ENCODE peak calls at places on chromosomes 4 and X, in seven cellular contexts. F is stomach; J is fibroblast of the aortic adventitia; G is CD8-positive, alpha-beta T cell; Q is A549; B is thoracic aorta; A is tibial artery. E is an unnamed sample.

GRCh38 chr4:88880501-88881226 is 176.3 kb downstream of the FAM13A start:
- DNase-seq in Q (no peak), A (no peak), B (no peak), G (no peak), J (no peak), F (no peak), E (no peak)

GRCh38 chr4:15717647-15718416 is 15.0 kb downstream of the BST1 start:
- DNase-seq in G (no peak), A (no peak), F (no peak), B (no peak), J (no peak), Q (no peak), E (no peak)

GRCh38 chr4:155566241-155566823 is 100.3 kb upstream of the GUCY1A1 start:
- DNase-seq in A (no peak), B (no peak), Q (no peak), F (no peak), J (peak), G (no peak), E (no peak)

GRCh38 chrX:102651968-102652744 is 873 bp downstream of the GPRASP1 start:
- DNase-seq in G (peak), J (peak), B (no peak), Q (peak), A (peak), F (no peak), E (no peak)

GRCh38 chr4:78864405-78865024 is 74.7 kb downstream of the PAQR3 start:
- DNase-seq in Q (peak), G (no peak), J (peak), B (no peak), A (no peak), F (no peak), E (peak)

GRCh38 chr4:86564795-86565194 is 29.3 kb upstream of the PTPN13 start:
- DNase-seq in G (no peak), B (no peak), J (no peak), F (no peak), A (no peak), Q (no peak), E (no peak)

GRCh38 chrX:49879656-49880277 is 483 bp downstream of the USP27X start:
- DNase-seq in F (no peak), A (no peak), B (no peak), G (no peak), J (no peak), Q (peak), E (no peak)

GRCh38 chr4:183322326-183322725 is at the start of gene CLDN24:
- DNase-seq in G (no peak), A (no peak), Q (no peak), B (no peak), J (no peak), F (no peak), E (no peak)

GRCh38 chr4:40333921-40334352 is 1.2 kb upstream of the CHRNA9 start:
- DNase-seq in Q (peak), A (no peak), G (no peak), F (no peak), B (no peak), J (peak), E (no peak)

GRCh38 chr4:173403051-173403450 is 4.1 kb upstream of the SCRG1 start:
- DNase-seq in J (peak), G (no peak), A (no peak), Q (no peak), B (no peak), F (no peak), E (no peak)

GRCh38 chr4:140469806-140470733 is 28.0 kb downstream of the MGAT4D start:
- DNase-seq in Q (no peak), B (no peak), F (no peak), G (no peak), J (no peak), A (no peak), E (no peak)

GRCh38 chrX:72308566-72309296 is 3.0 kb upstream of the CITED1 start:
- DNase-seq in F (peak), G (no peak), J (peak), Q (peak), B (no peak), A (peak), E (peak)

GRCh38 chr4:2069161-2069971 is 10.2 kb downstream of the NAT8L start:
- DNase-seq in F (no peak), B (no peak), Q (no peak), G (no peak), J (no peak), A (no peak), E (no peak)

GRCh38 chr4:27293831-27294230 is 433.2 kb downstream of the STIM2 start:
- DNase-seq in G (no peak), Q (no peak), J (no peak), B (no peak), F (no peak), A (no peak), E (no peak)

GRCh38 chrX:69615323-69615722 is 590 bp upstream of the EDA start:
- DNase-seq in A (no peak), J (no peak), F (no peak), Q (no peak), G (no peak), B (no peak), E (no peak)

GRCh38 chrX:16603822-16604221 is 46.1 kb upstream of the S100G start:
- DNase-seq in G (no peak), B (no peak), A (no peak), J (no peak), Q (no peak), F (no peak), E (no peak)

GRCh38 chrX:108270280-108270679 is 167.9 kb downstream of the COL4A6 start:
- DNase-seq in Q (no peak), F (no peak), G (no peak), J (no peak), A (no peak), B (no peak), E (no peak)

GRCh38 chrX:26778320-26778888 is 562.4 kb downstream of the MAGEB5 start:
- DNase-seq in A (no peak), B (no peak), G (no peak), J (no peak), F (no peak), Q (no peak), E (no peak)

GRCh38 chr4:98377626-98378025 is 116.4 kb downstream of the RAP1GDS1 start:
- DNase-seq in Q (no peak), A (no peak), F (no peak), B (no peak), G (no peak), J (peak), E (peak)

GRCh38 chrX:147079457-147079856 is 264.9 kb upstream of the CXorf51A start:
- DNase-seq in A (no peak), Q (no peak), B (no peak), J (no peak), F (no peak), G (no peak), E (no peak)

GRCh38 chr4:20675786-20676185 is 24.5 kb upstream of the PACRGL start:
- DNase-seq in J (no peak), B (no peak), G (no peak), A (no peak), F (no peak), Q (no peak), E (no peak)

GRCh38 chr4:88865466-88865865 is 167.8 kb upstream of the NAP1L5 start:
- DNase-seq in A (no peak), G (no peak), B (no peak), J (no peak), F (no peak), Q (no peak), E (no peak)

GRCh38 chr4:85496933-85497332 is 22.0 kb downstream of the ARHGAP24 start:
- DNase-seq in F (no peak), J (peak), A (no peak), B (no peak), Q (no peak), G (no peak), E (no peak)

GRCh38 chr4:40514409-40515025 is 115.1 kb downstream of the RBM47 start:
- DNase-seq in G (no peak), A (no peak), B (no peak), F (peak), J (no peak), Q (no peak), E (no peak)

GRCh38 chr4:6326312-6327060 is 56.8 kb downstream of the WFS1 start:
- DNase-seq in G (no peak), Q (no peak), B (no peak), A (no peak), F (no peak), J (no peak), E (no peak)

GRCh38 chr4:187204389-187204920 is 480.8 kb upstream of the FAT1 start:
- DNase-seq in G (no peak), A (no peak), B (no peak), Q (no peak), F (no peak), J (no peak), E (no peak)

GRCh38 chr4:40621592-40622512 is 7.8 kb downstream of the RBM47 start:
- DNase-seq in B (no peak), A (peak), Q (peak), J (peak), F (peak), G (no peak), E (peak)

GRCh38 chr4:1766336-1767057 is 26.6 kb upstream of the FGFR3 start:
- DNase-seq in F (no peak), G (no peak), Q (peak), J (no peak), A (no peak), B (no peak), E (no peak)

GRCh38 chr4:123621072-123621705 is 224.6 kb downstream of the SPRY1 start:
- DNase-seq in B (no peak), J (peak), A (peak), F (no peak), Q (no peak), G (no peak), E (no peak)

GRCh38 chr4:41122775-41123174 is 91.6 kb downstream of the APBB2 start:
- DNase-seq in Q (no peak), B (no peak), A (no peak), G (no peak), F (no peak), J (no peak), E (no peak)

GRCh38 chrX:50725310-50725709 is 88.7 kb downstream of the SHROOM4 start:
- DNase-seq in J (no peak), F (no peak), A (no peak), B (no peak), G (no peak), Q (no peak), E (no peak)

GRCh38 chr4:119138046-119138445 is 2.4 kb downstream of the MYOZ2 start:
- DNase-seq in G (no peak), F (no peak), B (no peak), A (no peak), Q (no peak), J (peak), E (no peak)

GRCh38 chr4:119136541-119136940 is 909 bp downstream of the MYOZ2 start:
- DNase-seq in Q (no peak), A (no peak), B (no peak), G (no peak), F (no peak), J (peak), E (no peak)

GRCh38 chr4:119142837-119143236 is 7.2 kb downstream of the MYOZ2 start:
- DNase-seq in Q (no peak), F (no peak), B (no peak), G (no peak), A (no peak), J (no peak), E (no peak)

GRCh38 chr4:119139822-119140252 is 4.2 kb downstream of the MYOZ2 start:
- DNase-seq in J (no peak), G (no peak), A (no peak), F (no peak), Q (no peak), B (no peak), E (no peak)

DNA sequence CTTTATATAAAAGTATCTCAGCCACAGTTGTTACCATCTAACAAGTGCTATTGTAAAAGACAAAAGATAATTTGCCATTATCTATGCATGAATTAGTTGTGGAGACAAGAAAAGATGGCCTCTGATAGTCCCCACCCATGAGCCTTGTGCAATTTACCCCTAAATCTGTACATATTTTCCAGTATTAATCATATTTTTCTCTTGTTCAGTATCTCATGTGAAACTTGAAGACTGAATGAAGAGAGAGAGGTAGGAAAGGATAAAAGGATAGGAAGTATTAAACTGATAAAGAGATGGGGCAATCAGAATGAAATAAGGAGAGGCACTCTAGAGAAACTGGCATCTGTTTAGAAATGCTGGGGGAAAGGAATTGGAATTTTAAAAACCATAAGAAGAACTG is 3.7 kb downstream of the MYOZ2 start:
- DNase-seq in G (no peak), A (no peak), J (peak), Q (no peak), F (no peak), B (no peak), E (no peak)
- H3K4me3 ChIP-seq in G (peak), A (no peak), J (no peak), Q (no peak), F (no peak), B (no peak), E (no peak)

GRCh38 chr4:125315571-125316390 is 1.0 kb downstream of the FAT4 start:
- DNase-seq in B (no peak), Q (peak), F (peak), G (no peak), J (peak), A (no peak), E (peak)
- TF ChIP-seq CTCF in B (peak), Q (no peak), F (no peak), G (no peak), J (peak), A (no peak), E (no peak)

GRCh38 chr4:55530167-55530566 is 16.5 kb downstream of the CLOCK start:
- DNase-seq in J (no peak), G (no peak), A (no peak), F (no peak), B (no peak), Q (no peak), E (no peak)

GRCh38 chr4:55524844-55525571 is 21.7 kb downstream of the CLOCK start:
- DNase-seq in J (peak), B (no peak), G (no peak), Q (no peak), F (no peak), A (no peak), E (no peak)

GRCh38 chr4:55534306-55534705 is 12.4 kb downstream of the CLOCK start:
- DNase-seq in B (no peak), G (no peak), A (no peak), F (no peak), J (no peak), Q (no peak), E (no peak)

DNA sequence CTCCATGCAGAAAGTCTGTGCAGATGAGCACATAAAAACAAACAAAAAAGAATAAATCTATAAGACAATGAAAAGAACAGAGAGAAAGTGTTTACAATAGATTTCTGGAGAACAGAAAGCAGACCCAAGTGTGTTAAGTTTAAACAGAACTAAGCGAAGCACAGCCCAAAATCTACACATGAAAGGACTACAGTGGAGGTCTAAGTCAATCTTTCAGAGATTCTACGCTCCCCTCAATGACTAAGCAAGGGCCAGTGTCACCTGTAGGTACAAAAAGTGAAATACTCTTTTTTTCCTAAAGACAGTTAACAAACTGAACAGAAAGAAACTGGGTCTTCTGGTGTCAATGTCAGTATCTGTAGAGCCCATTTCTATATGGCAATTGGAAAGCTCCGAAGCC is 18.2 kb downstream of the CLOCK start:
- DNase-seq in F (no peak), A (no peak), Q (no peak), J (no peak), G (no peak), B (no peak), E (no peak)
- H3K4me3 ChIP-seq in F (no peak), A (no peak), Q (no peak), J (no peak), G (no peak), B (no peak), E (no peak)

GRCh38 chrX:46278591-46278990 is 266.6 kb downstream of the ZNF674 start:
- DNase-seq in J (no peak), Q (no peak), A (no peak), F (no peak), B (no peak), G (no peak), E (no peak)

GRCh38 chrX:46279925-46280313 is 265.3 kb downstream of the ZNF674 start:
- DNase-seq in J (peak), Q (no peak), B (no peak), A (no peak), G (no peak), F (no peak), E (no peak)

DNA sequence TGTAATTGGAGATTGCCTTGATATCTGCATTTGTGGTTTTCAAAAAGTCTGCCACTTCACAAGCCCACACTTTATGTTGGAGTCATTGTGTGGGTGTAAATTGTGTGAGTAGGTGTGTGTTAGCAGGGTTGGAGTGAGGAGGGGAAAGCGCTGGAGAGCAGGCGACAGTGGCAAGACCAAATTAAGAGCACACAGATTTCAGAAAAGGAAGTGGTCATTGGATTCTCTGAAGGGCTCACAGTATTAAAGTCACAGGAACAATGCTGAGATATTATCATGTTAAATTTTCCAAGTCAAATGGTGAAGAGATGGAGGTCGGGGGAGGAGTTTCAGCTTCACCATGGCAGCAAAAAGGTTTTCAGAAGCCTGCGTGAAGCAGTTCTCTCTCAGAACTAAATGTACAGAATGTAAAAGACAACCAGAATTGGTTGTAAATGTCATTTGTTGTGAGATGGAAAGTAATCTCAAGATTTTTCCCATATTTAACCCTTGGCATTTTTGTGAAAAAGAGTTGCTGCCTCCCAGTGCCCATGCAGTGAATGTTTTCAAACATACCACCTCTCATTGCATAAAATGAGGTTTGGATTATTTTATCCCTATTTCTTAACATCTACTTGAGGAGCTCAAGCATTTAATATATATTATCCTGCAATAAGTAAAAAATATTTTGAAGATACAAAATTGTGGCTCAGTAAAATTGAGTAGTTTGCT is 265.9 kb downstream of the ZNF674 start:
- DNase-seq in F (no peak), B (no peak), J (peak), G (no peak), A (no peak), Q (no peak), E (no peak)
- TF ChIP-seq CTCF in F (no peak), B (no peak), J (peak), G (no peak), A (no peak), Q (peak), E (no peak)

DNA sequence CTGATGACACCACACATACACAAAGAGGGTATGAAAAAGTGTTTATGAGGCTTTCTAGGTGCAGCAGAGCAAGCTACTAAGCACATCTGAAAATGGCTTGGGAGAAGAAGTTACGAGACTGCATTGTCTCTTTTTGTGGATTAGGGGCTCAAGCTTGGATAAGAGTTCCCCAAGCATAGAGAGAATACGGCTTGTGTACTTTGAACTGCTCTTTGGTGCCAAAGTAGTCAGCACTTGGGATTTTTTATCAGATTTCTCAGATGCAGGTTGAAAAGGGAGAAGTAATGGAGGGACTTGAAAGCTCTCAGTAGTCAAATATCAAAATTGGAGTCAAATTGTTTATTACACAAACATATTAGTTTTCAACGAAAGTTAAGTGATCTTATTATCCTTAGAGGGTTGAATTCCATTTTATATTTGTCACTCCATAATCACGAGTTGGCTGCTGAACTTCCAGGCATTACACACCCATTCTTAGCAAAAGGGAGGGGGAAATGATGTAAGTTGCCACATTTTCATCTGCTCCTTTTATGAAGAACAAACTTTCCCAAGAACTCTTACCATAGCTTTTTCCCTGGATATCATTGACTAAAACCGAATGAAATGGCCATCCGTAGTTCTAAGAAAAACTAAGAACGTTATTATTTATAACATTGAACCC is 1904.9 kb downstream of the PCDH7 start:
- DNase-seq in F (no peak), Q (no peak), G (no peak), B (no peak), J (peak), A (no peak), E (no peak)
- H3K4me3 ChIP-seq in F (no peak), Q (no peak), G (no peak), B (no peak), J (no peak), A (no peak), E (no peak)

GRCh38 chrX:31608651-31609050 is 536.8 kb upstream of the FTHL17 start:
- DNase-seq in B (no peak), G (no peak), F (no peak), J (no peak), Q (no peak), A (no peak), E (no peak)
- TF ChIP-seq CTCF in B (no peak), G (no peak), F (no peak), J (no peak), Q (no peak), A (no peak), E (no peak)